ENCODE peak calls at places on chromosome 7, in seven cellular contexts. G is colonic mucosa, J is adipocyte, V is stomach, C is lower lobe of right lung, K is adrenal gland, M is spleen. B is an unnamed sample.

GRCh38 chr7:98287486-98287959 is 6.0 kb downstream of the BRI3 start:
- DNase-seq in G (peak; percentile 91), J (no peak), V (peak; percentile 75), C (peak; percentile 81), K (no peak), M (no peak), B (peak; percentile 88)

GRCh38 chr7:112640682-112641081 is 149.5 kb downstream of the TMEM168 start:
- DNase-seq in G (no peak), J (no peak), V (no peak), C (no peak), K (no peak), M (no peak), B (no peak)

GRCh38 chr7:149869291-149869650 is 4.5 kb upstream of the ATP6V0E2 start:
- DNase-seq in G (peak; percentile 7), J (no peak), V (no peak), C (no peak), K (no peak), M (no peak), B (no peak)

GRCh38 chr7:19061331-19061730 is 56.1 kb downstream of the TWIST1 start:
- DNase-seq in G (no peak), J (peak; percentile 67), V (no peak), C (no peak), K (no peak), M (no peak), B (no peak)

GRCh38 chr7:116071629-116072028 is 41.1 kb upstream of the TFEC start:
- DNase-seq in G (no peak), J (no peak), V (no peak), C (no peak), K (no peak), M (no peak), B (no peak)

GRCh38 chr7:20374391-20374790 is 43.7 kb downstream of the ITGB8 start:
- DNase-seq in G (peak; percentile 26), J (no peak), V (no peak), C (no peak), K (no peak), M (no peak), B (no peak)

GRCh38 chr7:139230078-139230477 is 959 bp upstream of the UBN2 start:
- DNase-seq in G (no peak), J (no peak), V (no peak), C (no peak), K (no peak), M (no peak), B (no peak)

GRCh38 chr7:116672596-116673503 is 854 bp downstream of the MET start:
- DNase-seq in G (peak; percentile 52), J (peak; percentile 68), V (peak; percentile 34), C (no peak), K (peak; percentile 8), M (no peak), B (no peak)

GRCh38 chr7:88759956-88760515 is 536 bp downstream of the ZNF804B start:
- DNase-seq in G (no peak), J (peak; percentile 0), V (no peak), C (no peak), K (no peak), M (no peak), B (no peak)

GRCh38 chr7:70660154-70660818 is 471.7 kb upstream of the GALNT17 start:
- DNase-seq in G (no peak), J (no peak), V (no peak), C (no peak), K (no peak), M (peak; percentile 81), B (no peak)

GRCh38 chr7:136275794-136276193 is 298.6 kb upstream of the MTPN start:
- DNase-seq in G (no peak), J (no peak), V (no peak), C (no peak), K (no peak), M (no peak), B (no peak)

GRCh38 chr7:139471740-139472353 is 11.6 kb downstream of the KLRG2 start:
- DNase-seq in G (no peak), J (peak; percentile 66), V (no peak), C (no peak), K (no peak), M (no peak), B (no peak)

GRCh38 chr7:131254211-131254610 is 73.5 kb upstream of the MKLN1 start:
- DNase-seq in G (no peak), J (no peak), V (no peak), C (no peak), K (no peak), M (no peak), B (no peak)

GRCh38 chr7:141184532-141185190 is 110.8 kb downstream of the TMEM178B start:
- DNase-seq in G (no peak), J (no peak), V (no peak), C (no peak), K (no peak), M (no peak), B (no peak)

GRCh38 chr7:76424413-76425111 is at the start of gene ZP3:
- DNase-seq in G (no peak), J (no peak), V (no peak), C (no peak), K (no peak), M (peak; percentile 21), B (no peak)

GRCh38 chr7:79806161-79806734 is 328.4 kb upstream of the GNAI1 start:
- DNase-seq in G (no peak), J (peak; percentile 74), V (no peak), C (no peak), K (no peak), M (no peak), B (no peak)

GRCh38 chr7:37173655-37174054 is 275.0 kb downstream of the ELMO1 start:
- DNase-seq in G (no peak), J (no peak), V (no peak), C (no peak), K (no peak), M (no peak), B (no peak)

GRCh38 chr7:98988641-98989040 is 110.3 kb downstream of the TRRAP start:
- DNase-seq in G (no peak), J (no peak), V (no peak), C (no peak), K (no peak), M (peak; percentile 47), B (peak; percentile 37)

GRCh38 chr7:2938514-2939192 is 94.5 kb upstream of the GNA12 start:
- DNase-seq in G (no peak), J (no peak), V (no peak), C (peak; percentile 37), K (no peak), M (peak; percentile 73), B (peak; percentile 49)
- H3K36me3 ChIP-seq in G (no peaks in the 10 kb centered on the region), J (no peaks in the 10 kb centered on the region), V (peaks cover 3% of the 10 kb centered on the region), C (no peaks in the 10 kb centered on the region), K (no peaks in the 10 kb centered on the region), M (no peaks in the 10 kb centered on the region), B (no peaks in the 10 kb centered on the region)

DNA sequence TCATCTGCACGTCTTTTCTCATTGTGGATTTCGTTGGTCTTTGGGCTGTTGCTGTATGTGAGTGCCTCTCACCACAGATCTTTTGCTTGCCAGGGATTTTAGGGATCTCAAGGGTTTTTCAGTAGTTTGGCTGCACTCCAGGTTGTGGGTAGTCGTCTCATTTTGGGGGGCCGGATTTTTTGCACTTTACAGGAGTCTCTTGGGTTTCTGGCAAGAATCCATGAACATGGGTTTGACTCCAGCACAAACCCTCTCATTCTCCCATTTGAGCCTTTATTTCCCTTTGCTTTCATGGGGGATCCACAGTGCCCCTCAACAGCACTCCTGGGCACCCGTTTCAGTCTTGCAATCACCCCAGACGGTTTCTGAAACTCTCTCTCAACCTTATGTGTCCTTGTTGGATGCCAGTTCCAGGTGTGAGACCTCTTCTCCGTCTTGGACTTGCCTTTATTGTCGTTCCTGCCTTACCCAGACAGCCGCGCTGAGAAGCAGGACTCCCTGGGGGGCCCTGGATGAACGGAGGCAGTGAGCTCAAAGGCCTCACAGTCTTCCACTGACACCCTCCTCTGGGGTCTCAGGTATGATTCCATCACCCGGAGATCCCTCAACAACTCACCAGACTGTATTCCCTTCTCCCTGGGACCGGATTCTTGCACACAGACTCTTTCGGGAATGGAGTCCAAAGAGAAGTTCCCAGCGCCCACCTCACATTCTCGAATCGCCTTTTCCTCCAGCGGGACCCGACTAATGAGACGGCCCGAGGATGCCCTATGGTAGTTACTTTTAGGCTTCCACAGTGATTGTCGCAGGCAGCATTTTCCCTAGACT is 18.8 kb upstream of the ZNF273 start:
- DNase-seq in G (peak; percentile 12), J (no peak), V (no peak), C (no peak), K (no peak), M (no peak), B (no peak)
- H3K4me3 ChIP-seq in G (no peak overlapping the region), J (no peak overlapping the region), V (no peak overlapping the region), C (no peak overlapping the region), K (no peak overlapping the region), M (no peak overlapping the region), B (no peak overlapping the region)

DNA sequence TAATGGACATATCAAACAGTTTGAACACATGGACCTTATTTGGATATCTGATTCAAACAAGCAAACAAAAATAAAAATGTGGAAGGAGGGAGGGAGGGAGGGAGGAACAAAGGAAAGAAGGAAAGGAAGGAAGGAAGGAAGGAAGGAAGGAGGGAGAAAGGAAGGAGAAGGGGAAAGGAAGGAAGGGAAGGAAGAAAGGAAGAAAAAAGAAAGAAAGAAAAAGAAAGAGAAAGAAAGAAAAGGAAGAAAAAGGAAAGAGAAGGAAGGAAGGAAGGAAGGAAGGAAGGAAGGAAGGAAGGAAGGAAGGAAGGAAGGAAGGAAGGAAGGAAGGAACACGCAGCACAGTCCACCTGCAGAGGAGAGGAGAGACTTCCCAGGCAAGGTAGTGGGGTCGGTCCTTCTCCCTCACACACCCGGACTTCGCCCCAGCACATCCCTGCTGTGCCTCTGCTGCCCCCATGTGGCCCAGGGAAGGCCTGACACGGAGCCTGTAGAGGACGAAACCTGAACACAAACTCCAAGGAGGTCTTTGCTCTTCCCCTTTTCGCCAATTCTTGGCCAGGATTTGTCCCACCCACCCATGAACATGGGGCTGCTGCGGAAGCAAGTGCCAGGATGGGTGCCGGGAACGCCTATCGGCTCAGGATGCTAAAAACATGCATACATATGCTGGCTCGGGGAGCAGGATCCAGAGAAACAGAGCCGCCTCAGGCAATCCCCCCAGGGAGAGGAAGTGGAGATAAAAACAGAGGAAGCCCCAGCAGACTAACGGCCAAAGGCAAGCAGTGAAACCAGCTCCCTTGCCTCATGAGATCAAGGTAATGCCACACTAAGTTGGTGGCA is 52.3 kb upstream of the DGKI start:
- DNase-seq in G (peak; percentile 85), J (peak; percentile 92), V (peak; percentile 83), C (peak; percentile 82), K (peak; percentile 86), M (peak; percentile 93), B (peak; percentile 87)
- H3K36me3 ChIP-seq in G (no peaks in the 10 kb centered on the region), J (peaks cover 79% of the 10 kb centered on the region), V (peaks cover 89% of the 10 kb centered on the region), C (peaks cover 87% of the 10 kb centered on the region), K (peaks cover 64% of the 10 kb centered on the region), M (no peaks in the 10 kb centered on the region), B (peaks cover 82% of the 10 kb centered on the region)

GRCh38 chr7:47379629-47380324 is 202.1 kb downstream of the TNS3 start:
- DNase-seq in G (peak; percentile 79), J (peak; percentile 76), V (peak; percentile 92), C (peak; percentile 77), K (peak; percentile 18), M (peak; percentile 41), B (peak; percentile 85)

GRCh38 chr7:47378728-47379395 is 203.0 kb downstream of the TNS3 start:
- DNase-seq in G (no peak), J (no peak), V (no peak), C (no peak), K (no peak), M (peak; percentile 61), B (peak; percentile 30)

GRCh38 chr7:47382200-47382599 is 199.7 kb downstream of the TNS3 start:
- DNase-seq in G (no peak), J (no peak), V (peak; percentile 26), C (no peak), K (no peak), M (no peak), B (no peak)

GRCh38 chr7:47381132-47381495 is 200.8 kb downstream of the TNS3 start:
- DNase-seq in G (no peak), J (no peak), V (no peak), C (no peak), K (no peak), M (no peak), B (no peak)

GRCh38 chr7:47380325-47381131 is 201.4 kb downstream of the TNS3 start:
- DNase-seq in G (peak; percentile 78), J (peak; percentile 15), V (peak; percentile 47), C (no peak), K (peak; percentile 14), M (no peak), B (peak; percentile 66)
- H3K4me3 ChIP-seq in G (peak overlapping the region; percentile 33), J (peak overlapping the region; percentile 19), V (no peak overlapping the region), C (peak overlapping the region; percentile 38), K (no peak overlapping the region), M (no peak overlapping the region), B (peak overlapping the region; percentile 6)

B was measured in upper lobe of right lung.